ENCODE peak calls at places on chromosomes 5 and 9, in six cellular contexts. S is PC-3, Y is Panc1, M is fibroblast of the aortic adventitia, E is HCT116, G is AG04450. P is an unnamed sample.

GRCh38 chr5:31731710-31732301 is 92.9 kb downstream of the PDZD2 start:
- DNase-seq in S (no peak), Y (no peak), M (no peak), E (no peak), G (no peak), P (no peak)

GRCh38 chr5:177327539-177328522 is 16.1 kb upstream of the MXD3 start:
- DNase-seq in S (peak), Y (no peak), M (peak), E (no peak), G (no peak), P (no peak)

GRCh38 chr9:115847245-115847644 is 306.3 kb upstream of the PAPPA start:
- DNase-seq in S (peak), Y (no peak), M (peak), E (no peak), G (peak), P (no peak)

GRCh38 chr5:95823738-95824609 is 1.4 kb upstream of the GLRX start:
- DNase-seq in S (peak), Y (peak), M (peak), E (peak), G (peak), P (peak)

GRCh38 chr5:113806250-113806649 is 292.8 kb downstream of the YTHDC2 start:
- DNase-seq in S (peak), Y (no peak), M (peak), E (no peak), G (no peak), P (peak)

GRCh38 chr5:57566914-57567313 is 84.3 kb upstream of the ACTBL2 start:
- DNase-seq in S (no peak), Y (no peak), M (peak), E (no peak), G (peak), P (peak)

GRCh38 chr9:16252631-16253030 is 617.8 kb downstream of the BNC2 start:
- DNase-seq in S (peak), Y (no peak), M (peak), E (no peak), G (no peak), P (peak)

GRCh38 chr9:79565245-79565644 is 6.5 kb upstream of the TLE4 start:
- DNase-seq in S (peak), Y (no peak), M (no peak), E (no peak), G (no peak), P (no peak)

GRCh38 chr5:171336486-171337206 is 27.6 kb downstream of the TLX3 start:
- DNase-seq in S (peak), Y (peak), M (peak), E (peak), G (peak), P (peak)

GRCh38 chr9:69331444-69331843 is 6.4 kb downstream of the ENTREP1 start:
- DNase-seq in S (no peak), Y (no peak), M (no peak), E (no peak), G (no peak), P (no peak)

GRCh38 chr5:174617910-174618309 is 106.5 kb upstream of the MSX2 start:
- DNase-seq in S (no peak), Y (no peak), M (no peak), E (no peak), G (no peak), P (no peak)

GRCh38 chr5:78731884-78732283 is 83.3 kb upstream of the LHFPL2 start:
- DNase-seq in S (peak), Y (no peak), M (peak), E (no peak), G (no peak), P (no peak)

DNA sequence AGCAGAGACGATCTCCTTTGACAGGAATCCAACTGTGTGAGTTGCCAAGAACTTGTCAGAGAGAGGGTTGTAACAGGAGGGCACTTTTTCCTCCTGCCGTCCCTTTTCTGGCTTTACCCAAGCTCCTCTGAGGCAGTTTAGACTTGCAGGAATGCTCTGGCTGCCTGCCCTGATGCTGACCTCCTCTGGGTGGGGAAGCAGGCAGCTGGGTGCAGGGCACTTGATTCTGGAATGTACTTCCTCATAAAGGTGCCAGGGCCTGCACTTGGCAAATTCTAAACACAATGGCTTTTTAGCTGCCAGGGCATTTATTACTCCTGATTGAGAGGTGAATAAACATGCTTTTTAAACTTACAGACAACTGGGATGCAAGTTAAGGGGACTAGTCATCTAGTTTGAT is 190.4 kb downstream of the EPB41L4A start:
- DNase-seq in S (peak), Y (no peak), M (peak), E (peak), G (no peak), P (no peak)
- H3K4me3 ChIP-seq in S (no peak), Y (no peak), M (no peak), E (no peak), G (no peak), P (no peak)

DNA sequence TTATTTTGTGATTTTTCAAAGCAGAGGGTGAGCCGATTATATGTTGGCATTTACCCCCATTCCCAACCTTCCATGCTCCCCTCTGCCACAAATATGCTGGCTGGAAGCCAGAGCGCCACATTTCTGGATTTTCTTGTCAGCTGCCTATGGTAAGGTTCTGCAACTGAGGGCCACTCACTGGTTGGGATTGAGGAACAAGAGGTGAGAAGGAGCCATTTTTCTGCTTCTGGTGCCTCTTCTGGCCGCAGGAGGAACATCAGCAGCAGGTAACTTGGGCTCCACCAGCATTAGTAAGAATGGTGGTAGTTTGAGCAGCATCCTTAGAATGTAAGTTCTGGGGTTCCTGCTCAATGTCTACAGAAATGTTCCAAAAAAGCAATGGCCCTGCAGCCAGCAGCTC is 159.5 kb upstream of the MAST4 start:
- DNase-seq in S (peak), Y (no peak), M (no peak), E (peak), G (no peak), P (no peak)
- TF ChIP-seq CTCF in S (peak), Y (peak), M (peak), E (no peak), G (peak), P (peak)

DNA sequence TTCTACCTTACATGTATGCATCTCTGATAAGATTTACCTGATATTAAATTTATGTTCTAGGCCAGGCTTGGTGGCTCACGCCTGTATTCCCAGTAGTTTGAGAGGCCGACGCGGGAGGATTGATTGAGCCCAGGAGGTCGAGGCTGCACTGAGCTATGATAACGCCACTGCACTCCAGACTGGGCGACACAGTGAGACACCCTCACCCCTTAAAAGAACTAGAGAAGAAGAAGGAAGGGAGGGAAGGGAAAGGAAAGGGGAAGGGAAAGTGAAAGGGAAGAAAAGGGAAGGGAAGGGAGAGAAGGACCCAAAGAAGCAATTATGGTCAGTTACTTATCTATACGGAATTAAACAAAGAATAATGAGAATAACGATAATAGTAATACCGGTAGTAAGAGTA is 1.2 kb upstream of the RFK start:
- DNase-seq in S (no peak), Y (no peak), M (no peak), E (no peak), G (no peak), P (no peak)
- H3K4me3 ChIP-seq in S (no peak), Y (peak), M (no peak), E (no peak), G (no peak), P (peak)

DNA sequence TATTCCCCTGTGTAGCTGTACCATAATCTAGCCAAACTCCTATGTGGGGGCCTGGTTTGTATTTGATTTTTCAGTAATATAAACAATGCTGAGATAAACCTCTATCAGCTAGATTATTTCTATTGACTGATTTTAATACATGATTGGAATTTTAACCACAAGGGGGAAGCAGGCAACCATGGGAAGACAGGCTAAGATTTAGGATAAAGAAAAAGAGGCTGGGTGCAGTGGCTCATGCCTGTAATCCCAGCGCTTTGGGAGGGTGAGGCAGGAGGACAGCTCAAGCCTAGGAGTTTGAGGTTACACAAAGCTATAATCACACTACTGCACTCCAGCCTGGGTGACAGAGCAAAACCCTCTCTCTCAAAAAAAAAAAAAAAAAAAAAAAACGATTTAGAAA is 18.1 kb upstream of the GPX3 start:
- DNase-seq in S (peak), Y (no peak), M (peak), E (peak), G (no peak), P (no peak)
- TF ChIP-seq CTCF in S (peak), Y (peak), M (peak), E (peak), G (peak), P (peak)

DNA sequence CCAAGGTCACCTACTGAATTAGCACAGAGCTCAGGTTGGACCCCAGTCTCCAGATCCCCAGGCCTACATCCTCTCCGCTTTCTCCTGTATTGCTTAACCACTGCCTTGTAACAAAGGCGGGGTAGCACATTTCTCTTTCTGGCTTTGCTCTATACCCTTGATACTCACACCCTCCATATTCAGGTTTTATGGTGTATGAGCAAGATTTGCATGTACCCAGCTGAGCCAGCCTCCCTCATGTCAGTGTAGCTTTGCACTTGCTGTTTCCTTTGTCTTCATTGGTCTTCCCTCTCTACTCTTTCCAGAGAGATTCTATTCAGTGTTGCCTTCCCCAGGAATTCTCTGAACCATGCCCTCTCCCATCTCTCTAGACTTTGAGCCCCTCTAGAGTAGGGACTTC is 19.6 kb upstream of the ZCCHC7 start:
- DNase-seq in S (no peak), Y (no peak), M (no peak), E (no peak), G (no peak), P (no peak)
- H3K4me3 ChIP-seq in S (no peak), Y (no peak), M (no peak), E (no peak), G (no peak), P (no peak)

GRCh38 chr9:96417051-96417586 is 1.1 kb downstream of the ZNF367 start:
- DNase-seq in S (peak), Y (peak), M (peak), E (peak), G (peak), P (no peak)
- TF ChIP-seq CTCF in S (no peak), Y (no peak), M (peak), E (no peak), G (peak), P (no peak)

GRCh38 chr9:2407450-2407849 is 214.1 kb upstream of the VLDLR start:
- DNase-seq in S (no peak), Y (no peak), M (no peak), E (no peak), G (no peak), P (no peak)

GRCh38 chr9:2403701-2404100 is 217.9 kb upstream of the VLDLR start:
- DNase-seq in S (no peak), Y (no peak), M (no peak), E (no peak), G (no peak), P (no peak)

GRCh38 chr9:2411459-2412215 is 209.9 kb upstream of the VLDLR start:
- DNase-seq in S (peak), Y (no peak), M (peak), E (no peak), G (no peak), P (no peak)

GRCh38 chr9:2406252-2406651 is 215.3 kb upstream of the VLDLR start:
- DNase-seq in S (no peak), Y (no peak), M (no peak), E (no peak), G (no peak), P (no peak)
- H3K4me3 ChIP-seq in S (no peak), Y (no peak), M (no peak), E (no peak), G (no peak), P (no peak)

GRCh38 chr5:143717400-143717799 is 94.6 kb upstream of the HMHB1 start:
- DNase-seq in S (no peak), Y (no peak), M (peak), E (no peak), G (no peak), P (peak)
- TF ChIP-seq CTCF in S (no peak), Y (no peak), M (peak), E (no peak), G (no peak), P (no peak)

P was measured in HFF-Myc.